ENCODE peak calls at places on chromosomes 13 and 19, in six cellular contexts. One of them, this sample, is unnamed.

GRCh38 chr13:47213057-47213456 is 316.2 kb upstream of the HTR2A start:
- DNase-seq in testis: no peak
- DNase-seq in T-helper 1 cell: no peak
- DNase-seq in T-helper 17 cell: no peak
- DNase-seq in AG04450: no peak
- DNase-seq in PC-3: peak
- DNase-seq in this sample: no peak

GRCh38 chr19:47494211-47494547 is 10.2 kb upstream of the KPTN start:
- DNase-seq in AG04450: no peak
- DNase-seq in testis: no peak
- DNase-seq in T-helper 17 cell: no peak
- DNase-seq in PC-3: no peak
- DNase-seq in T-helper 1 cell: no peak
- DNase-seq in this sample: no peak

GRCh38 chr19:40611900-40612698 is 10.9 kb downstream of the LTBP4 start:
- DNase-seq in T-helper 1 cell: no peak
- DNase-seq in AG04450: no peak
- DNase-seq in PC-3: no peak
- DNase-seq in T-helper 17 cell: no peak
- DNase-seq in testis: no peak
- DNase-seq in this sample: no peak

GRCh38 chr13:113117335-113117872 is 5.2 kb upstream of the F10 start:
- DNase-seq in testis: no peak
- DNase-seq in PC-3: peak
- DNase-seq in T-helper 1 cell: no peak
- DNase-seq in T-helper 17 cell: no peak
- DNase-seq in AG04450: no peak
- DNase-seq in this sample: no peak

GRCh38 chr13:19769854-19770253 is 12.9 kb downstream of the PSPC1 start:
- DNase-seq in testis: no peak
- DNase-seq in T-helper 17 cell: no peak
- DNase-seq in PC-3: peak
- DNase-seq in T-helper 1 cell: no peak
- DNase-seq in AG04450: no peak
- DNase-seq in this sample: no peak

GRCh38 chr19:56348289-56348877 is 33.7 kb upstream of the ZSCAN5A start:
- DNase-seq in T-helper 1 cell: no peak
- DNase-seq in testis: no peak
- DNase-seq in T-helper 17 cell: no peak
- DNase-seq in PC-3: peak
- DNase-seq in AG04450: no peak
- DNase-seq in this sample: no peak

GRCh38 chr13:95474992-95475391 is 77.5 kb upstream of the CLDN10 start:
- DNase-seq in T-helper 1 cell: no peak
- DNase-seq in PC-3: no peak
- DNase-seq in T-helper 17 cell: no peak
- DNase-seq in AG04450: no peak
- DNase-seq in testis: no peak
- DNase-seq in this sample: no peak

GRCh38 chr19:18650048-18650435 is 13.2 kb downstream of the KLHL26 start:
- DNase-seq in testis: peak
- DNase-seq in PC-3: no peak
- DNase-seq in T-helper 17 cell: no peak
- DNase-seq in AG04450: no peak
- DNase-seq in T-helper 1 cell: no peak
- DNase-seq in this sample: no peak

GRCh38 chr13:36764957-36765356 is 54.1 kb upstream of the RFXAP start:
- DNase-seq in AG04450: no peak
- DNase-seq in T-helper 1 cell: no peak
- DNase-seq in testis: no peak
- DNase-seq in PC-3: no peak
- DNase-seq in T-helper 17 cell: no peak
- DNase-seq in this sample: no peak

GRCh38 chr19:41531438-41532311 is 44.3 kb upstream of the CEACAM21 start:
- DNase-seq in AG04450: no peak
- DNase-seq in testis: peak
- DNase-seq in T-helper 1 cell: peak
- DNase-seq in T-helper 17 cell: peak
- DNase-seq in PC-3: no peak
- DNase-seq in this sample: peak

GRCh38 chr19:2385053-2385721 is 25.1 kb downstream of the TMPRSS9 start:
- DNase-seq in T-helper 1 cell: no peak
- DNase-seq in PC-3: peak
- DNase-seq in T-helper 17 cell: no peak
- DNase-seq in testis: peak
- DNase-seq in AG04450: peak
- DNase-seq in this sample: no peak

GRCh38 chr19:2455481-2456300 is 1.1 kb downstream of the LMNB2 start:
- DNase-seq in AG04450: no peak
- DNase-seq in T-helper 17 cell: peak
- DNase-seq in testis: peak
- DNase-seq in PC-3: no peak
- DNase-seq in T-helper 1 cell: peak
- DNase-seq in this sample: no peak

GRCh38 chr13:51806571-51806970 is 2.6 kb upstream of the DHRS12 start:
- DNase-seq in T-helper 1 cell: no peak
- DNase-seq in AG04450: no peak
- DNase-seq in testis: no peak
- DNase-seq in PC-3: peak
- DNase-seq in T-helper 17 cell: no peak
- DNase-seq in this sample: peak

GRCh38 chr13:44132710-44133109 is 240.9 kb upstream of the SERP2 start:
- DNase-seq in PC-3: peak
- DNase-seq in testis: peak
- DNase-seq in AG04450: no peak
- DNase-seq in T-helper 17 cell: no peak
- DNase-seq in T-helper 1 cell: no peak
- DNase-seq in this sample: peak

GRCh38 chr13:26663801-26664200 is 96.8 kb downstream of the GPR12 start:
- DNase-seq in testis: no peak
- DNase-seq in AG04450: no peak
- DNase-seq in T-helper 1 cell: no peak
- DNase-seq in T-helper 17 cell: no peak
- DNase-seq in PC-3: peak
- DNase-seq in this sample: no peak

GRCh38 chr13:86445584-86446140 is 646.4 kb upstream of the SLITRK6 start:
- DNase-seq in PC-3: peak
- DNase-seq in AG04450: no peak
- DNase-seq in T-helper 17 cell: no peak
- DNase-seq in testis: no peak
- DNase-seq in T-helper 1 cell: no peak
- DNase-seq in this sample: no peak

GRCh38 chr13:112873851-112874750 is 94.9 kb upstream of the MCF2L start:
- DNase-seq in T-helper 17 cell: no peak
- DNase-seq in testis: peak
- DNase-seq in PC-3: peak
- DNase-seq in T-helper 1 cell: no peak
- DNase-seq in AG04450: peak
- DNase-seq in this sample: peak

GRCh38 chr19:1136201-1136600 is 32.4 kb downstream of the GPX4 start:
- DNase-seq in T-helper 1 cell: no peak
- DNase-seq in PC-3: no peak
- DNase-seq in T-helper 17 cell: no peak
- DNase-seq in testis: no peak
- DNase-seq in AG04450: no peak
- DNase-seq in this sample: no peak

GRCh38 chr13:107866007-107866665 is 349.2 kb downstream of the LIG4 start:
- DNase-seq in T-helper 1 cell: no peak
- DNase-seq in T-helper 17 cell: no peak
- DNase-seq in PC-3: peak
- DNase-seq in AG04450: no peak
- DNase-seq in testis: peak
- DNase-seq in this sample: peak

This sample was measured in pons.